ENCODE peak calls at places on chromosome 21, in five cellular contexts. R is thoracic aorta, X is fibroblast of pulmonary artery, N is spleen, P is endodermal cell. T is an unnamed sample.

GRCh38 chr21:36756527-36756926 is 57.6 kb downstream of the SIM2 start:
- DNase-seq in R (no peak), X (no peak), N (no peak), P (no peak), T (peak)

GRCh38 chr21:32096411-32096810 is 182.4 kb downstream of the MIS18A start:
- DNase-seq in R (no peak), X (no peak), N (no peak), P (peak), T (no peak)

GRCh38 chr21:31573217-31573616 is 86.3 kb upstream of the SOD1 start:
- DNase-seq in R (no peak), X (no peak), N (no peak), P (no peak), T (no peak)

GRCh38 chr21:8994640-8995511 is 1526.5 kb upstream of the TPTE start:
- DNase-seq in R (no peak), X (no peak), N (no peak), P (no peak), T (no peak)

GRCh38 chr21:23639726-23640125 is 1967.6 kb downstream of the MRPL39 start:
- DNase-seq in R (no peak), X (no peak), N (no peak), P (no peak), T (peak)

GRCh38 chr21:39050839-39051560 is 132.3 kb downstream of the PSMG1 start:
- DNase-seq in R (no peak), X (no peak), N (no peak), P (peak), T (no peak)

GRCh38 chr21:29299046-29299905 is 554 bp downstream of the BACH1 start:
- DNase-seq in R (peak), X (peak), N (peak), P (no peak), T (peak)

GRCh38 chr21:38311765-38312164 is 55.0 kb downstream of the KCNJ15 start:
- DNase-seq in R (no peak), X (peak), N (no peak), P (no peak), T (peak)

GRCh38 chr21:25788677-25789076 is 53.9 kb downstream of the GABPA start:
- DNase-seq in R (no peak), X (no peak), N (no peak), P (no peak), T (no peak)

DNA sequence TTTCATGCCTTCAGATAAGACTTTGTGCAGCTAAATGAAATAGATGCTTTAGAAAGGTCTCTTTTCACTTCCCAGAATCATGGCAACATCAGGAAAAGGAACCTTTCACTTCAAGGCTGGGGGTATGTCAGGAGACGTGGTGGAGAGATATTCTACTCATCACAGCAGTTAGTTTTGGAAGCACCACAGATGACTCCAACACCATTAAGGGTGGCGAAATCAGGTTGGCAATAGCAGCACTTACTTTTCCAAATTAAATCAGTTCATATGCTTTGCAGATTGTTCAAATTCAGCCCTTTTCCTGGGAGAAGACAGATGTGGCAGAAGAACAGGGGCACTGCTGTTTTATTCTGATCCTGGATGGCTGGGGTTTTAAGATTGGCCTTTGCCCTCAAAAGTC is 79.0 kb downstream of the RUNX1 start:
- DNase-seq in R (no peak), X (no peak), N (no peak), P (no peak), T (no peak)
- H3K4me3 ChIP-seq in R (no peak), X (no peak), N (no peak), P (no peak), T (no peak)

DNA sequence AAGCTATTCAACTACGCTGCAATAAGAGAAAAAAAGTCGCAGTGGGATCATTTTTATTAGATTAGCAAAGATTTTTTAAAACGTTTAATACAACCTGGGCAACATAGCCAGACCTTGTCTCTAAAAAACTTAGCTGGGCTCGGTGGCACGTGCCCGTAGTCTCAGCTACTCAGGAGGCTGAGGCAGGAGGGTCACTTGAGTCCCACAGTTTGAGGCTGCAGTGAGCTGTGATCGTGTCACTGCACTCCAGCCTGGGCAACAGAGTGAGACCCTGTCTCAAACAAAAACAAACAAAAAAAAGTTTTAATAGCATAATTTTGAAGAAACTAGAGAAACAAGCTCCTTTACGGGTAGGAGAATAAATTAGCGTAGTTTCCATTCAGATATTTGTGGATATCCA is 1.0 kb upstream of the PRDM15 start:
- DNase-seq in R (no peak), X (no peak), N (peak), P (no peak), T (no peak)
- H3K4me3 ChIP-seq in R (peak), X (peak), N (peak), P (peak), T (peak)

DNA sequence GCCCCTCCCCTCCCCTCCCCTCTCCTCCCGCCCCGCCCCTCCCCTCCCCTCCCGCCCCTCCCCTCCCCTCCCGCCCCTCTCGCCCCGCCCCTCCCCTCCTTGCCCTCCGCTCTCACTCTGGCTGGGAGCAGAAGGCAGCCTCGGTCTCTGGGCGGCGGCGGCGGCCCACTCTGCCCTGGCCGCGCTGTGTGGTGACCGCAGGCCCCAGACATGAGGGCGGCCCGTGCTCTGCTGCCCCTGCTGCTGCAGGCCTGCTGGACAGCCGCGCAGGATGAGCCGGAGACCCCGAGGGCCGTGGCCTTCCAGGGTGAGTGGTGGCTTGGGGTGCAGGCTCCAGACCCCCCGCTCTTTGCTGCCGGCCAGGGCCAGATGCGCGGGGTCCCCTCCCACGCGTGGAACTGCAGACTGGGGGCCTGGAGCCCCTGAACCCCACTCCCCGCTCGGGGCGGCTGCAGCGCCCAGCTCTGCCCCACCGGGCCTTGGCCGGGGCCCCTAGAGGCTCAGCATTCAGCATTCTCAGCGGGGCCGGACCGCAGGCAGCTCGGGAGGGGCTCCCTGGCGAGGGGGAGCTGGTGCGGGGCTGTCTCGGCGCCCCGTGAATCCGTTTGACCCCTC is at the start of gene COL6A1:
- DNase-seq in R (no peak), X (no peak), N (peak), P (peak), T (no peak)
- H3K4me3 ChIP-seq in R (peak), X (peak), N (peak), P (peak), T (peak)

GRCh38 chr21:44890338-44890931 is 16.9 kb upstream of the PTTG1IP start:
- DNase-seq in R (no peak), X (no peak), N (peak), P (no peak), T (no peak)

GRCh38 chr21:44892536-44893277 is 19.2 kb upstream of the PTTG1IP start:
- DNase-seq in R (no peak), X (peak), N (peak), P (peak), T (peak)

GRCh38 chr21:44890961-44891541 is 17.6 kb upstream of the PTTG1IP start:
- DNase-seq in R (no peak), X (no peak), N (peak), P (no peak), T (no peak)

GRCh38 chr21:44892095-44892494 is 18.6 kb upstream of the PTTG1IP start:
- DNase-seq in R (no peak), X (peak), N (no peak), P (no peak), T (no peak)

DNA sequence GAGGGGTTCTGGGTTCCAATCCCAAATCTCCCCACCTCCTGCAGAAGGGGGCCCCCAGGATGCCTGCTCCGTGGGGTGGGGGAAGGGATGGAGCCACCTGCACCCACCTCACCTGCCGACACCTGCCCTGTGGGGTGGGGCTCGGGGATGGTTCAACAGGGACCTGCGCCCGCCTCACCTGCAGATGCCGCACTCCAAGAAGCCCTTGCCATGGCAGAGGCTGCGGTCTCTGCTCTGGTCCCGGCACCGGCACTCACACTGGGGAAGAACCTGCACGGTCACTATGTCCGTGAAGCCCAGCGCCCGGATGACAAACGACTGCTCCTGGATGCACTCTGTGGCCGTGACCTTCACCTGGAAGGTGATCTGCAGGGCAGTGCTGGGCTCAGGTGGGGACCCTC is 18.1 kb upstream of the PTTG1IP start:
- DNase-seq in R (no peak), X (no peak), N (no peak), P (no peak), T (no peak)
- H3K4me3 ChIP-seq in R (no peak), X (no peak), N (no peak), P (no peak), T (no peak)

DNA sequence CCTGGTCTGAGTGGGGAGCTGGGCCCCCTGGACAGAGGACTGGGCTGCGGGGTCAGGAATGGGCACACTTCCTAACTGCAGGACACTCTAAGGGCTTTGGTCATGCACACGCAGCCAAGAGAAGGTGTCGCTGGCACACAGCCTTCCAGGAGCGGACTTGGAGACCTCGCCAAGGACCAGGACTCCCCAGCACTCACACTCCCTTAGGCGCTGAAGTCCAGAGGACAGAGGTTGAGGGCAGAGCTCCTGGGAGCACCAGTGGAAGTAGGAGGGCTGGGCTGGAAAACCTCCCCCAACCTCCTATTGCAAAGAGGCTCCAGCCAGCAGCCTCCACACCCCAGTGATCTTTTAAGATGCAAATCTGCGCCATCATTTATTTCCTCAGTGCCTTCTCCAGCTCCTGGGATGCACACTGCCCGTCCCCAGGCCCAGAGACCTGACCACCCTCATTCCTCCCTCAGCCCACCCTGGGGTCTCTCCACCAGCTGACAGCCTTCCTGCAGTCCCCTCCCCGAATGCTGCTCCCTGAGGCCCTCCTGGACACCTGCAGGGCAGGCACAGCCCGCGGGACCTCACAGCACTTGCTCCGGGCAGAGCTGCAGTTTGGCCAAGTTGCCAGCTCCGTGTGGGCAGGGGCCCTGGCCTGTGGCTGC is 3.0 kb downstream of the TSPEAR start:
- DNase-seq in R (no peak), X (no peak), N (peak), P (peak), T (no peak)
- H3K4me3 ChIP-seq in R (no peak), X (no peak), N (no peak), P (peak), T (no peak)

T was measured in epithelial cell of esophagus.